ENCODE peak calls at places on chromosomes 4 and X, in seven cellular contexts. C is A549, R is GM23248, Z is cardiac muscle cell, A is right cardiac atrium, E is GM23338, K is mammary epithelial cell. I is an unnamed sample. For H3K4me1, the result is how much of the 10 kb centered on the place peaks cover.

GRCh38 chr4:33369366-33369899 is 2649.3 kb downstream of the PCDH7 start:
- DNase-seq in C (no peak), R (peak), Z (no peak), A (no peak), E (no peak), K (peak), I (no peak)

GRCh38 chrX:71282514-71283408 is 674 bp upstream of the NONO start:
- DNase-seq in C (peak), R (peak), Z (no peak), A (no peak), E (peak), K (peak), I (peak)

GRCh38 chr4:26964994-26965393 is 104.4 kb downstream of the STIM2 start:
- DNase-seq in C (no peak), R (no peak), Z (no peak), A (no peak), E (no peak), K (peak), I (no peak)

GRCh38 chr4:78057600-78058560 is 757 bp downstream of the FRAS1 start:
- DNase-seq in C (peak), R (peak), Z (peak), A (peak), E (peak), K (peak), I (no peak)

GRCh38 chr4:80138556-80139538 is 58.5 kb upstream of the PRDM8 start:
- DNase-seq in C (no peak), R (peak), Z (no peak), A (no peak), E (no peak), K (peak), I (peak)

GRCh38 chrX:109134777-109135176 is 347.1 kb downstream of the GUCY2F start:
- DNase-seq in C (no peak), R (no peak), Z (no peak), A (no peak), E (no peak), K (no peak), I (no peak)

GRCh38 chr4:4859010-4859798 is at the start of gene MSX1:
- DNase-seq in C (peak), R (peak), Z (peak), A (peak), E (peak), K (peak), I (no peak)

GRCh38 chr4:73874386-73874785 is 5.2 kb downstream of the CXCL1 start:
- DNase-seq in C (no peak), R (no peak), Z (no peak), A (no peak), E (no peak), K (no peak), I (no peak)

GRCh38 chr4:14917305-14917647 is 85.0 kb upstream of the CPEB2 start:
- DNase-seq in C (no peak), R (no peak), Z (no peak), A (no peak), E (no peak), K (no peak), I (no peak)

GRCh38 chrX:103248553-103248952 is 6.4 kb downstream of the TCEAL8 start:
- DNase-seq in C (peak), R (peak), Z (peak), A (no peak), E (peak), K (peak), I (no peak)

GRCh38 chr4:128907966-128908365 is 98.5 kb downstream of the JADE1 start:
- DNase-seq in C (no peak), R (peak), Z (no peak), A (no peak), E (no peak), K (no peak), I (no peak)

GRCh38 chr4:11455201-11455835 is 26.6 kb upstream of the HS3ST1 start:
- DNase-seq in C (no peak), R (no peak), Z (no peak), A (no peak), E (no peak), K (no peak), I (no peak)

GRCh38 chrX:34426334-34426733 is 230.8 kb downstream of the TMEM47 start:
- DNase-seq in C (no peak), R (no peak), Z (peak), A (no peak), E (peak), K (no peak), I (no peak)

GRCh38 chr4:147440442-147440841 is 40.5 kb upstream of the EDNRA start:
- DNase-seq in C (no peak), R (no peak), Z (no peak), A (no peak), E (no peak), K (no peak), I (no peak)

GRCh38 chrX:129932137-129932791 is 26.3 kb downstream of the UTP14A start:
- DNase-seq in C (peak), R (peak), Z (peak), A (peak), E (peak), K (peak), I (peak)

GRCh38 chrX:43881410-43882293 is 598 bp downstream of the MAOB start:
- DNase-seq in C (no peak), R (peak), Z (no peak), A (peak), E (no peak), K (no peak), I (no peak)

GRCh38 chrX:23756165-23756564 is 13.1 kb upstream of the ACOT9 start:
- DNase-seq in C (peak), R (peak), Z (peak), A (peak), E (peak), K (peak), I (peak)

GRCh38 chr4:74531952-74532794 is 87.2 kb downstream of the AREG start:
- DNase-seq in C (peak), R (peak), Z (peak), A (no peak), E (peak), K (peak), I (no peak)

GRCh38 chrX:41559662-41560061 is 112.5 kb downstream of the NYX start:
- DNase-seq in C (no peak), R (peak), Z (no peak), A (no peak), E (no peak), K (no peak), I (no peak)

GRCh38 chr4:168411318-168412150 is 68.8 kb downstream of the DDX60L start:
- DNase-seq in C (no peak), R (no peak), Z (no peak), A (no peak), E (no peak), K (no peak), I (no peak)

GRCh38 chrX:111095974-111096870 is at the start of gene PAK3:
- DNase-seq in C (no peak), R (peak), Z (peak), A (peak), E (peak), K (peak), I (peak)

DNA sequence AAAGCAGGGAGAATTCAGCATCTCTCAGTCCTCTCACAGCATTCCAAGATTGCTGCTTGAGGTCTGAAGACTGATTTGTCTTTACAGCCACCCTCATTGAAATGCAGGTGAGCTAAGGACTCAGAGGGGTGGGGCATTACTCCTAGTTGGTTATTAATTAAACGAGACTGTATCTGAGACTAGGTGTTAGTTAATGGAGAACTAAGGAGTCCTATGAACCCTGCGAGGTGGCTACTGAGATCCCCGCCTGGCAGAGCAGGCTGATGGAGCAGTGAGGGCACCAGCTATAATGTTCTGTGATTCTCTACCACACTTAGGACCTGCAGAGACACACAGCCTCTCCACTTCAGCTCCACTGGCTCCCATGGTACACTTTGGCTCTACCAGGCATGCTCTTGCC is 215.3 kb downstream of the MID1IP1 start:
- DNase-seq in C (no peak), R (no peak), Z (no peak), A (no peak), E (no peak), K (no peak), I (no peak)
- H3K27ac ChIP-seq in C (no peak), R (no peak), Z (no peak), A (no peak), E (no peak), K (no peak), I (no peak)

GRCh38 chr4:185719493-185719843 is 92.5 kb downstream of the SORBS2 start:
- DNase-seq in C (no peak), R (no peak), Z (no peak), A (no peak), E (no peak), K (no peak), I (no peak)
- H3K4me1 ChIP-seq in C (under half), R (under half), Z (under half), A (under half), E (under half), K (under half), I (under half)

DNA sequence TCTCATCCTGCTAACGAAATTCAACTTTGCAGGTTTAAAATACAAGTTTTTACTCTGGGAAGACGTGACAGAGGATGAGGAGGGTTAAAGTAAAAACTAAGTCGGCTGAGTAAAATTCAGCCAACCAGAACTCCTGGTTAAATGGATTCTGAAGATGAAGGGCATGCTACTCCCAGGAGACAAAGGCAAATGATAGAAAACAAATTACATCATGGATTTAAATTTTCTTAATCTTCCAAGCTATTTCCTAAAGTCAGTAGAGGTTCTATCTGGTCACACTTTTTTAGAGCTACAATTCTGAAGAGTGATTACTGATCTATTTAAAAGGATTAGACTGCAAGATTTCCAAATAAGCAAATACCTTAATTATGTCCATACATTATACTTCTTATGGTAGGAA is 47.9 kb downstream of the ZNF827 start:
- DNase-seq in C (no peak), R (no peak), Z (no peak), A (no peak), E (no peak), K (no peak), I (no peak)
- H3K4me3 ChIP-seq in C (no peak), R (no peak), Z (no peak), A (no peak), E (no peak), K (no peak), I (no peak)

GRCh38 chr4:39022241-39022640 is 10.0 kb downstream of the TMEM156 start:
- DNase-seq in C (no peak), R (no peak), Z (no peak), A (no peak), E (no peak), K (no peak), I (no peak)

GRCh38 chr4:39024311-39024865 is 7.8 kb downstream of the TMEM156 start:
- DNase-seq in C (no peak), R (no peak), Z (no peak), A (no peak), E (no peak), K (no peak), I (no peak)

GRCh38 chr4:39026096-39026495 is 6.1 kb downstream of the TMEM156 start:
- DNase-seq in C (no peak), R (no peak), Z (no peak), A (no peak), E (no peak), K (no peak), I (no peak)

GRCh38 chr4:39023059-39023458 is 9.2 kb downstream of the TMEM156 start:
- DNase-seq in C (no peak), R (no peak), Z (no peak), A (no peak), E (no peak), K (no peak), I (no peak)

GRCh38 chr4:39025552-39026085 is 6.6 kb downstream of the TMEM156 start:
- DNase-seq in C (no peak), R (peak), Z (no peak), A (no peak), E (no peak), K (no peak), I (no peak)
- H3K27ac ChIP-seq in C (peak), R (no peak), Z (no peak), A (no peak), E (no peak), K (no peak), I (no peak)

DNA sequence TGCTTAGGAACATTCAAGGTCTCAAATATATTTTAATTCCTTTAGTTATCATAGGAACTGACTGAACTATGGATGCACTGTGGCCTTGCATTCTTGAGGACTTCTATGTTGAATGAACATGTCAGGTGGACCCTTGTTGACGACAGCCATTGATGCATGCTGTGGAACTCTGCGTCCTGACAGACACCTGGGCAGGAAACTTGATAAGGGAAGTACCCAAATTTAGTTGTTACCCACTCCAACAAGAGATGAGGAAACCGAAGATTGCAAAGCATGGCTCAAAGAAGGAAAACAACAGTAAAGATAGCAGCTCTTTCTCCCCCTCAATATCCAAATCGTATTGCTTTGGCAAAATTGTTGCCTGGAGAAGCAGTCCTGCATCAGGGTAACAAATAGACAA is 540.0 kb upstream of the NR3C2 start:
- DNase-seq in C (no peak), R (no peak), Z (no peak), A (no peak), E (no peak), K (no peak), I (no peak)
- H3K4me1 ChIP-seq in C (under half), R (under half), Z (under half), A (under half), E (under half), K (under half), I (under half)

GRCh38 chr4:139816856-139817255 is 151.2 kb downstream of the MGST2 start:
- DNase-seq in C (no peak), R (no peak), Z (no peak), A (no peak), E (no peak), K (no peak), I (no peak)

GRCh38 chr4:139817657-139818452 is 152.2 kb downstream of the MGST2 start:
- DNase-seq in C (no peak), R (peak), Z (no peak), A (peak), E (no peak), K (peak), I (no peak)

GRCh38 chr4:139814285-139815015 is 148.8 kb downstream of the MGST2 start:
- DNase-seq in C (no peak), R (peak), Z (peak), A (no peak), E (no peak), K (peak), I (no peak)

GRCh38 chr4:139819082-139819481 is 153.5 kb downstream of the MGST2 start:
- DNase-seq in C (no peak), R (no peak), Z (peak), A (no peak), E (no peak), K (no peak), I (no peak)

GRCh38 chr4:139815646-139816601 is 150.3 kb downstream of the MGST2 start:
- DNase-seq in C (no peak), R (peak), Z (peak), A (peak), E (peak), K (no peak), I (no peak)
- H3K4me3 ChIP-seq in C (no peak), R (peak), Z (peak), A (peak), E (peak), K (no peak), I (no peak)

DNA sequence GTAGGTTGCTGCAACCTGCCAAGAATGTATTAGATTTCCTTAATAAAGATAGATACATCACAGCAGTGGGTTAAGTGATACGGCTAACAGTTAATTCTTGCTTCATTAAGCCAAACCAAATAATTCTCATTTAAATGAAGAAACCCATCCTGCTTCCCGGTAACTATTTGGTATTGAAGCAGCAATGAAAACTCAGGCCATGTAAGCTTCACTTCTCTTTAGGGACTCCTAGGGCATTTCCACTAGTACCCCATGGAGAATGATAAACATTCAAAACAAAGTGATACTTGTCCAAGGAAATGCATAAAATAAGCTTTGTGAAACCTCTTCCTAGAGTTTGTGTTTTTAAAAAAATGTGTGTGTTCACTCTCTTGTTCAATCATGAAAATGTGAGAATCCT is 40.7 kb upstream of the RASGEF1B start:
- DNase-seq in C (no peak), R (no peak), Z (no peak), A (no peak), E (no peak), K (no peak), I (no peak)
- H3K27ac ChIP-seq in C (no peak), R (no peak), Z (no peak), A (no peak), E (no peak), K (no peak), I (no peak)

DNA sequence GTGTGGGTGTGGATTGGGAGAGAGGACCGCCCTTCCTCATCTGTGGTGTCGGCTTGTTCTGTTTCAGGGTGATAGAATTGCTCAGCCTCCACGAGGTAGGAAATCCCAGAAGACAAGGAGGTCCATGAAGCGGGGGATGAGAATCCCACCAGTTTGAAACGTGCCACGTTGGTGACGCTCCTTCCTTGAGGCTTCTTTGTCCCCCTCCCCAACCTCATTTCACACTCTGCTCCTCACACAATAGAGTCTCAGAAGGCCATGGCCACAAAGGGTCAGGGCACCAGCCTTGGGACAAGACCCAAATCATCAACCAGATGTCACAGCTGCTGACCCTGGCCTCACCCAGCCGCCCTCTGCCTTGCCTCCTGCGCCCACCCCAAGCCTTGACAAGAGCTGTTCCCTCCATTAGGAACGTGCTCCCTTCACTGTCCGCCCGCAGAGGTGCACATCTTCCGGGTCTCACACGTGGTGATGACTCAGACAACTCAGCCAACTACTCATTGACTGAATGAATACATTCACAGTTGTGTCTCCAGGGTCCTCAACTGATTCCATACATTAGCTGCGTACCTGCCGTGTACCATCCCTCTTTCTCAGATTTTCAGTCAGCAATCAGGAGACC is 18.3 kb downstream of the BLOC1S4 start:
- DNase-seq in C (no peak), R (no peak), Z (no peak), A (no peak), E (no peak), K (no peak), I (no peak)
- H3K4me1 ChIP-seq in C (under half), R (under half), Z (under half), A (under half), E (under half), K (under half), I (under half)

I was measured in effector memory CD4-positive, alpha-beta T cell.